ENCODE peak calls at places on chromosomes 16 and 17, in ten cellular contexts. M is SJSA1; J is tibial artery; F is transverse colon; L is H1; A is left lung; B is CD8-positive, alpha-beta T cell; P is Peyer's patch; Q is colonic mucosa; X is GM23338. Y is an unnamed sample.

GRCh38 chr16:56851671-56852400 is 13.2 kb upstream of the SLC12A3 start:
- DNase-seq in M (no peak), J (no peak), F (no peak), L (no peak), A (peak; percentile 10), B (no peak), P (no peak), Q (no peak), X (peak; percentile 82), Y (no peak)

GRCh38 chr16:88781140-88782077 is 3.6 kb downstream of the PIEZO1 start:
- DNase-seq in M (no peak), J (no peak), F (peak; percentile 73), L (no peak), A (peak; percentile 76), B (peak; percentile 61), P (peak; percentile 89), Q (no peak), X (no peak), Y (no peak)

GRCh38 chr17:78241277-78242023 is 10.0 kb downstream of the TMEM235 start:
- DNase-seq in M (peak; percentile 39), J (no peak), F (no peak), L (peak; percentile 49), A (no peak), B (no peak), P (no peak), Q (no peak), X (peak; percentile 73), Y (no peak)

GRCh38 chr17:39553326-39553945 is 54.3 kb downstream of the NEUROD2 start:
- DNase-seq in M (no peak), J (no peak), F (no peak), L (no peak), A (no peak), B (no peak), P (no peak), Q (no peak), X (no peak), Y (no peak)

GRCh38 chr17:80594666-80595269 is 50.1 kb downstream of the RPTOR start:
- DNase-seq in M (no peak), J (no peak), F (no peak), L (no peak), A (no peak), B (no peak), P (no peak), Q (no peak), X (no peak), Y (no peak)

GRCh38 chr16:53744449-53744848 is 40.5 kb downstream of the FTO start:
- DNase-seq in M (no peak), J (no peak), F (no peak), L (no peak), A (no peak), B (peak; percentile 50), P (no peak), Q (no peak), X (peak; percentile 14), Y (no peak)

GRCh38 chr16:75011634-75012307 is 12.9 kb downstream of the ZNRF1 start:
- DNase-seq in M (peak; percentile 88), J (no peak), F (no peak), L (no peak), A (no peak), B (peak; percentile 21), P (no peak), Q (no peak), X (no peak), Y (no peak)

GRCh38 chr17:71963791-71964190 is 157.0 kb upstream of the SOX9 start:
- DNase-seq in M (no peak), J (no peak), F (no peak), L (no peak), A (no peak), B (no peak), P (no peak), Q (no peak), X (no peak), Y (no peak)

GRCh38 chr16:73713817-73714495 is 582.7 kb upstream of the PSMD7 start:
- DNase-seq in M (peak; percentile 11), J (no peak), F (peak; percentile 23), L (peak; percentile 78), A (no peak), B (no peak), P (no peak), Q (peak; percentile 32), X (peak; percentile 76), Y (no peak)

GRCh38 chr17:59848385-59848668 is 44.4 kb downstream of the TUBD1 start:
- DNase-seq in M (no peak), J (peak; percentile 55), F (no peak), L (no peak), A (no peak), B (no peak), P (no peak), Q (peak; percentile 35), X (no peak), Y (no peak)

GRCh38 chr17:5131146-5131715 is 15.4 kb downstream of the USP6 start:
- DNase-seq in M (no peak), J (no peak), F (no peak), L (no peak), A (no peak), B (no peak), P (no peak), Q (peak; percentile 12), X (no peak), Y (no peak)

GRCh38 chr16:24850289-24850931 is 4.6 kb downstream of the SLC5A11 start:
- DNase-seq in M (peak; percentile 36), J (no peak), F (no peak), L (no peak), A (no peak), B (no peak), P (no peak), Q (no peak), X (no peak), Y (no peak)

GRCh38 chr16:31400191-31400590 is 7.1 kb downstream of the ITGAD start:
- DNase-seq in M (no peak), J (no peak), F (no peak), L (no peak), A (no peak), B (no peak), P (no peak), Q (no peak), X (no peak), Y (no peak)

GRCh38 chr17:67053438-67054000 is 9.2 kb downstream of the CACNG1 start:
- DNase-seq in M (no peak), J (no peak), F (no peak), L (no peak), A (no peak), B (no peak), P (no peak), Q (no peak), X (no peak), Y (no peak)

GRCh38 chr17:37067555-37068111 is 118.9 kb downstream of the AATF start:
- DNase-seq in M (peak; percentile 31), J (no peak), F (peak; percentile 71), L (no peak), A (no peak), B (no peak), P (no peak), Q (peak; percentile 79), X (peak; percentile 42), Y (peak; percentile 72)

GRCh38 chr17:69018022-69018615 is 42.6 kb downstream of the ABCA9 start:
- DNase-seq in M (no peak), J (no peak), F (no peak), L (no peak), A (no peak), B (no peak), P (no peak), Q (no peak), X (no peak), Y (no peak)

GRCh38 chr17:75950850-75951554 is 10.2 kb upstream of the FBF1 start:
- DNase-seq in M (no peak), J (no peak), F (no peak), L (no peak), A (no peak), B (no peak), P (no peak), Q (no peak), X (no peak), Y (no peak)
- H3K4me3 ChIP-seq in M (no peak overlapping the region), J (no peak overlapping the region), F (no peak overlapping the region), L (no peak overlapping the region), A (no peak overlapping the region), B (no peak overlapping the region), P (no peak overlapping the region), Q (no peak overlapping the region), X (no peak overlapping the region), Y (no peak overlapping the region)

DNA sequence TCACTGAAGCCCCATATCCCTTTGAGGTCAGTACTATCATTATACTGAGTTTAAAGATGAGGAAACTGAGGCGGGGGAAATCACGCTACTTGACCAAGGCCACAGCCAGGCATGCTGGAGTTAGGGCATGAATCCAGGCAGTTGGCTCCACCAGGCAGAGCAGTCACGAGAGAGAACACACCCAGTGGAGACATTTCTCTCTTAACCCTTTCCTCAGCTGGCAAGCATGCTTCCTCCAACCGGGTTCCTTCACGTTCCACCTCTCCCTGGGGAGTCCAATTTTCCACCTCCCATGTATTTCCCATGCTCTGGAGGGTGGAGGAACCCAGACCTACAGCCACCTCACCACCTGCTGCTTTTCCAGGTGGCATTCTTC is 32.8 kb downstream of the VAC14 start:
- DNase-seq in M (no peak), J (no peak), F (no peak), L (no peak), A (no peak), B (no peak), P (no peak), Q (no peak), X (no peak), Y (no peak)
- H3K36me3 ChIP-seq in M (peaks cover 19% of the 10 kb centered on the region), J (peaks cover 53% of the 10 kb centered on the region), F (no peaks in the 10 kb centered on the region), L (peaks cover 3% of the 10 kb centered on the region), A (peaks cover 88% of the 10 kb centered on the region), B (peaks cover 28% of the 10 kb centered on the region), P (peaks cover 60% of the 10 kb centered on the region), Q (no peaks in the 10 kb centered on the region), X (no peaks in the 10 kb centered on the region), Y (no peaks in the 10 kb centered on the region)

GRCh38 chr17:74860229-74860998 is 729 bp upstream of the GRIN2C start:
- DNase-seq in M (no peak), J (no peak), F (no peak), L (peak; percentile 68), A (no peak), B (no peak), P (no peak), Q (no peak), X (peak; percentile 52), Y (no peak)
- H3K4me3 ChIP-seq in M (no peak overlapping the region), J (peak overlapping the region; percentile 18), F (peak overlapping the region; percentile 37), L (peak overlapping the region; percentile 21), A (no peak overlapping the region), B (peak overlapping the region; percentile 8), P (peak overlapping the region; percentile 42), Q (no peak overlapping the region), X (peak overlapping the region; percentile 60), Y (no peak overlapping the region)

GRCh38 chr17:62984801-62985200 is 18.8 kb downstream of the TANC2 start:
- DNase-seq in M (no peak), J (no peak), F (no peak), L (no peak), A (no peak), B (no peak), P (no peak), Q (no peak), X (no peak), Y (no peak)
- H3K36me3 ChIP-seq in M (peaks cover 3% of the 10 kb centered on the region), J (no peaks in the 10 kb centered on the region), F (no peaks in the 10 kb centered on the region), L (no peaks in the 10 kb centered on the region), A (no peaks in the 10 kb centered on the region), B (no peaks in the 10 kb centered on the region), P (no peaks in the 10 kb centered on the region), Q (no peaks in the 10 kb centered on the region), X (no peaks in the 10 kb centered on the region), Y (no peaks in the 10 kb centered on the region)